ENCODE peak calls at places on chromosomes 16 and 17, in six cellular contexts. H is prostate gland, I is erythroblast, J is A549, K is stomach, D is GM12892. R is an unnamed sample.

GRCh38 chr17:60047046-60047445 is 31.7 kb downstream of the HEATR6 start:
- DNase-seq in I (no peak), J (no peak), H (no peak), K (no peak), D (no peak), R (no peak)

GRCh38 chr16:12153662-12154061 is 177.1 kb downstream of the SNX29 start:
- DNase-seq in H (no peak), K (no peak), J (no peak), D (no peak), I (no peak), R (no peak)

GRCh38 chr17:29043539-29044165 is 711 bp downstream of the PIPOX start:
- DNase-seq in K (no peak), D (no peak), J (no peak), I (no peak), H (no peak), R (no peak)

GRCh38 chr17:8829036-8829941 is 30.1 kb upstream of the MFSD6L start:
- DNase-seq in D (no peak), H (no peak), I (no peak), J (no peak), K (no peak), R (no peak)

GRCh38 chr17:56929362-56929969 is 15.6 kb upstream of the TRIM25 start:
- DNase-seq in K (no peak), H (no peak), D (no peak), J (no peak), I (peak; percentile 55), R (peak; percentile 43)

GRCh38 chr17:7018331-7018964 is 4.4 kb upstream of the BCL6B start:
- DNase-seq in I (no peak), D (no peak), H (no peak), K (no peak), J (no peak), R (no peak)

GRCh38 chr17:39679521-39680192 is 8.2 kb downstream of the PGAP3 start:
- DNase-seq in H (no peak), I (peak; percentile 41), K (peak; percentile 51), D (no peak), J (no peak), R (peak; percentile 65)

GRCh38 chr16:87076331-87076949 is 240.8 kb downstream of the C16orf95 start:
- DNase-seq in K (no peak), J (no peak), I (no peak), D (no peak), H (no peak), R (no peak)

GRCh38 chr17:5236871-5237540 is 2.3 kb upstream of the SCIMP start:
- DNase-seq in D (no peak), H (no peak), K (no peak), J (no peak), I (no peak), R (no peak)

GRCh38 chr16:4426021-4426684 is 485 bp downstream of the DNAJA3 start:
- DNase-seq in H (no peak), K (no peak), I (peak; percentile 54), J (peak; percentile 18), D (peak; percentile 42), R (peak; percentile 52)

GRCh38 chr16:31333686-31334649 is 21.0 kb upstream of the ITGAX start:
- DNase-seq in H (no peak), D (no peak), I (no peak), J (peak; percentile 42), K (no peak), R (peak; percentile 68)

GRCh38 chr17:59278401-59278800 is 53.1 kb upstream of the YPEL2 start:
- DNase-seq in D (no peak), K (no peak), I (no peak), H (no peak), J (no peak), R (no peak)

GRCh38 chr17:50201226-50201854 is at the start of gene COL1A1:
- DNase-seq in D (no peak), H (no peak), J (no peak), I (no peak), K (peak; percentile 49), R (no peak)
- TF ChIP-seq POLR2A in D (no peak), H (peak; percentile 50), J (no peak), I (no peak), K (no peak), R (no peak)

GRCh38 chr17:48103379-48103715 is 2.1 kb upstream of the CBX1 start:
- DNase-seq in D (no peak), K (no peak), H (no peak), I (no peak), J (no peak), R (peak; percentile 28)

GRCh38 chr17:48102700-48103378 is 1.6 kb upstream of the CBX1 start:
- DNase-seq in D (no peak), H (no peak), I (peak; percentile 65), J (no peak), K (no peak), R (peak; percentile 51)

GRCh38 chr17:48100591-48101011 is 677 bp downstream of the CBX1 start:
- DNase-seq in H (peak; percentile 57), I (no peak), D (no peak), J (peak; percentile 71), K (peak; percentile 46), R (no peak)

GRCh38 chr17:48101012-48101720 is at the start of gene CBX1:
- DNase-seq in H (peak; percentile 88), K (peak; percentile 94), I (peak; percentile 95), D (peak; percentile 77), J (peak; percentile 92), R (peak; percentile 98)

DNA sequence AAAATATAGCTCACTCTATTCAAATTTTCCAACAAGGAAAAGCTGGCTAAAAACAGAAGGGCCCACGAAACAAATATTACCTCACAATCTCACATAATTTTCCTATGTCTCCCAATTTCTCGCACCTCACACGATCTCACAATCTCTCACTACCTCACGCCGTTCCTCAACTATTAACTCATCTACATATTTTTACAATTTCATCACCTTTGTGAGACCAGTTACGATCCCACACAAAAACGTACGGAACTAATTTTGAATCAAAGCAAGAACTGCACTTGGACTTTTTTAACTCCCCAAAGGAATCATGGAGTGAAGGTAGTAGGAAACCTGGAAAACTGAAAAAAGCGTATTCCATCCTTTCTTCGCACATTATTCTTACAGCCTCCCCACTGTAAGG is 1.1 kb downstream of the CBX1 start:
- DNase-seq in J (no peak), I (no peak), K (no peak), D (no peak), H (no peak), R (no peak)
- TF ChIP-seq POLR2A in J (no peak), I (no peak), K (no peak), D (no peak), H (no peak), R (no peak)

GRCh38 chr17:67013891-67014290 is 30.5 kb upstream of the CACNG1 start:
- DNase-seq in D (no peak), H (no peak), J (no peak), K (no peak), I (no peak), R (no peak)
- TF ChIP-seq POLR2A in D (no peak), H (no peak), J (no peak), K (no peak), I (no peak), R (no peak)

GRCh38 chr17:74212913-74213791 is at the start of gene TTYH2:
- DNase-seq in D (peak; percentile 73), I (peak; percentile 80), J (peak; percentile 84), H (peak; percentile 90), K (peak; percentile 88), R (peak; percentile 85)

GRCh38 chr17:74210191-74211140 is 2.9 kb upstream of the TTYH2 start:
- DNase-seq in D (peak; percentile 72), J (peak; percentile 95), H (peak; percentile 59), K (peak; percentile 74), I (peak; percentile 78), R (peak; percentile 73)

GRCh38 chr17:74212262-74212912 is 984 bp upstream of the TTYH2 start:
- DNase-seq in J (no peak), K (no peak), D (no peak), H (no peak), I (peak; percentile 63), R (peak; percentile 61)

GRCh38 chr17:74211929-74212261 is 1.5 kb upstream of the TTYH2 start:
- DNase-seq in I (no peak), D (no peak), J (no peak), K (no peak), H (no peak), R (no peak)

GRCh38 chr17:74211141-74211928 is 2.0 kb upstream of the TTYH2 start:
- DNase-seq in I (no peak), D (no peak), K (no peak), H (no peak), J (no peak), R (peak; percentile 40)
- TF ChIP-seq POLR2A in I (no peak), D (peak; percentile 12), K (no peak), H (no peak), J (peak; percentile 0), R (peak; percentile 3)

DNA sequence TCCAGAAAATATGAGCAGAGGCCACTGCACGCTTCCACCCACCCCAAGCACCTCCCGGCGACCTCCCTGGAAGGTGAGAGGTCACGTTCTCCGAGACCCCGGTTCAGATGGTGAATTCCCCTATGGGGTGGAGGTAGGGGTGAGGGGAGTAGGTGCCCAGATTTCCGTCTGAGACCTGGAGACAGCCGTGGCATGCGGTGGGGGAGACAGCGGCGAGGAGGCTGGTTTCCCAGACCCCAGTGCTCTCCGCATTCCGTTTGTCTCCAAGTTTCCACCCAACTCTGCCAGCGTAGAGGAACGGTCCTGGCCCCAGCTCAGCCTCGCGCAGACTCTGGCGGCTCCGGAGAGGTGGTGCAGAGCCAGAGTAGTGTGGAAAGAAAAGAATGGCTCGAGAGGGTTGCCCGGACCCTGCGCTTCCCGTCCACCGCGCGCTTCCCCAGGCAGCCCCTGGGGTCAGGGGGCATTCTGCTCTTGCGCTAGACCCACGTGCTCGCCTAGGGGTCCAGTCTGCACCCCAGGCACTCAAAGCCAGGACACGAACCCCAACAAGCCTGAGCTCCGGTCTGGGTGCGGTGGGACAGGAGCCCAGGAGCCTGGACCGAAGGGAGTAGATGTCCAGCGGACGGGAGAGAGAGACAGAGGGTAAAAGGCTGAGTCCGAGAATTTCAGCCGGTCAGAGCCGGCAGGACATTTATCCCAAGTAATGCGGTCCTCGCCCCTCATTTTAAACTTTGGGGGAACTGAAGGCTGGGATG is 3.9 kb downstream of the PMP22 start:
- DNase-seq in K (peak; percentile 36), H (no peak), D (no peak), J (peak; percentile 87), I (peak; percentile 53), R (no peak)
- TF ChIP-seq POLR2A in K (no peak), H (no peak), D (no peak), J (no peak), I (peak; percentile 38), R (no peak)

DNA sequence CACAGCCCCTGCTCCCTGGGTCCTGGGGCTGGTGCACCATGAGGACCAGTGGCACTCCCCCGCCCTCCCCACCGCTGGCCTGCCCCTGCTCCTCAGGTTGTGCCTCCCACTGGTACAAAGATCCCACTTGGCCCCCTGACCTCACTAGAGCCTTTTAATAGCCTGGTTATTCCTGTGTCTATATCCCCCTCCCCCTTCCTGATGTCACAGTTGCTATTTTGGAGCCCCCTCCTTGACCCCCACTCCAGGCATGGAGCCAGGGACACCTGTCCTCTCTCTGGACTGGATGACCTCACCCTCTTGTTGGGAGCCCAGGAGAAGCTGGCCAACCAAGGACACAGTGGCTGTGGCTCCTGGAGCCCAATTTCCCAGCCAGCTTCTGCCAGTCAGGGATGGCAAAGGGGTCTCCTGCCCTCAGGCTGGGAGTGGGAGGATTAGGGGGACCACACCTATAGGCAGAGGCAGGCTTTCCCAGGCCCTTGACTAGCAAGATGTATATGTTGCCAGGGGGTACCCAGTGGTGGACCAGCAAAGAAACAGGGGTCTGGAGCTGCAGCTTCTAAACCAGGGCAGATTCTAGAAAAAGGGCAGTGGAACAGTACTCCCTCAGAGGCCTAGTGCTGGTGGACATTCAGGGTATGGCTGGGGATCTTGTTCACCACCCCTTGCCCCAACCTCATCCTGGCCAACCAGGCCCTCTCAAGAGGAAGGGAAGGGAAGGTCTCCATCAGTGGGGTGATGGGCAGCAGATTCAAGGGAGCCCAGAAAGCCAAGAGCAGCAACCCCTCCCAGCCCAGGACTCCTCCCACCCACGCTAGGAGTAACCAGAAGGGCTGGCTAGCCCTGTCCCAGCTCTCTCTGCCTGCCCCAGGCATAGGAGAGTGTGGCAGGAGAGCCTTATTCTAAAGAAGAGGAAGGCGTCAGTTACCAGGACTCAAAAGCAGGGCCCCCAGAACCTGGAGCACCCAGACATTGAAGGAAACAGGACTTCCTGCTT is 10.9 kb downstream of the HDAC5 start:
- DNase-seq in J (no peak), H (no peak), K (no peak), I (no peak), D (no peak), R (no peak)
- TF ChIP-seq POLR2A in J (no peak), H (no peak), K (no peak), I (no peak), D (no peak), R (no peak)

R was measured in NB4.